ENCODE peak calls at places on chromosomes 12 and 14, in four cellular contexts. C is HepG2, N is GM12878, F is K562. B is an unnamed sample.

GRCh38 chr12:1993341-1993740 is 10.9 kb downstream of the DCP1B start:
- DNase-seq in N (no peak), C (peak), F (no peak), B (no peak)

GRCh38 chr12:48996794-48997718 is 2.1 kb downstream of the DDN start:
- DNase-seq in F (peak), N (no peak), C (peak), B (peak)

GRCh38 chr12:49092816-49093406 is 1.7 kb downstream of the DHH start:
- DNase-seq in C (no peak), N (no peak), F (peak), B (no peak)

GRCh38 chr12:51752490-51752889 is 96.0 kb downstream of the FIGNL2 start:
- DNase-seq in F (peak), N (no peak), C (no peak), B (no peak)

GRCh38 chr12:119096429-119097202 is 82.1 kb upstream of the HSPB8 start:
- DNase-seq in F (no peak), C (no peak), N (no peak), B (no peak)

GRCh38 chr12:115377230-115377629 is 693.3 kb upstream of the TBX3 start:
- DNase-seq in C (no peak), F (no peak), N (no peak), B (no peak)

GRCh38 chr12:10048531-10048930 is 18.0 kb downstream of the CLEC9A start:
- DNase-seq in F (no peak), N (no peak), C (no peak), B (no peak)

GRCh38 chr14:76175942-76176341 is 24.2 kb downstream of the GPATCH2L start:
- DNase-seq in C (no peak), N (no peak), F (no peak), B (no peak)

GRCh38 chr14:93084866-93085857 is 30.6 kb downstream of the ITPK1 start:
- DNase-seq in F (no peak), N (no peak), C (no peak), B (no peak)

GRCh38 chr14:65229431-65230286 is 127.3 kb upstream of the MAX start:
- DNase-seq in C (peak), N (no peak), F (peak), B (no peak)

GRCh38 chr14:71371711-71372396 is 464.6 kb downstream of the PCNX1 start:
- DNase-seq in F (peak), C (no peak), N (no peak), B (no peak)

GRCh38 chr12:66066071-66066928 is 64.2 kb downstream of the LLPH start:
- DNase-seq in N (peak), F (no peak), C (peak), B (no peak)

GRCh38 chr14:34872822-34873590 is 2.2 kb downstream of the BAZ1A start:
- DNase-seq in N (no peak), C (peak), F (no peak), B (no peak)

GRCh38 chr14:95265106-95266094 is 54.3 kb downstream of the CLMN start:
- DNase-seq in F (no peak), C (peak), N (peak), B (no peak)

GRCh38 chr12:91274886-91275285 is 92.3 kb upstream of the DCN start:
- DNase-seq in F (no peak), N (no peak), C (no peak), B (no peak)

GRCh38 chr12:67714648-67715047 is 66.1 kb downstream of the DYRK2 start:
- DNase-seq in N (no peak), C (no peak), F (no peak), B (no peak)

GRCh38 chr14:87966816-87967215 is 26.2 kb downstream of the GALC start:
- DNase-seq in F (no peak), N (no peak), C (no peak), B (no peak)

GRCh38 chr12:16150290-16150689 is 127.2 kb downstream of the SLC15A5 start:
- DNase-seq in N (no peak), F (no peak), C (no peak), B (no peak)

GRCh38 chr12:16148938-16149337 is 128.5 kb downstream of the SLC15A5 start:
- DNase-seq in F (no peak), C (no peak), N (no peak), B (no peak)

GRCh38 chr12:16155938-16156337 is 121.5 kb downstream of the SLC15A5 start:
- DNase-seq in N (no peak), F (no peak), C (no peak), B (no peak)

GRCh38 chr12:16158018-16158417 is 119.5 kb downstream of the SLC15A5 start:
- DNase-seq in F (no peak), N (no peak), C (no peak), B (no peak)

GRCh38 chr12:16153273-16153672 is 124.2 kb downstream of the SLC15A5 start:
- DNase-seq in F (no peak), C (no peak), N (no peak), B (no peak)
- TF ChIP-seq YY1 in F (no peak), C (no peak), N (no peak), B (no peak)

GRCh38 chr12:108729612-108730336 is 1.5 kb downstream of the CORO1C start:
- DNase-seq in N (no peak), C (peak), F (peak), B (no peak)
- TF ChIP-seq HDAC6 in N (no peak), C (no peak), F (no peak), B (no peak)

DNA sequence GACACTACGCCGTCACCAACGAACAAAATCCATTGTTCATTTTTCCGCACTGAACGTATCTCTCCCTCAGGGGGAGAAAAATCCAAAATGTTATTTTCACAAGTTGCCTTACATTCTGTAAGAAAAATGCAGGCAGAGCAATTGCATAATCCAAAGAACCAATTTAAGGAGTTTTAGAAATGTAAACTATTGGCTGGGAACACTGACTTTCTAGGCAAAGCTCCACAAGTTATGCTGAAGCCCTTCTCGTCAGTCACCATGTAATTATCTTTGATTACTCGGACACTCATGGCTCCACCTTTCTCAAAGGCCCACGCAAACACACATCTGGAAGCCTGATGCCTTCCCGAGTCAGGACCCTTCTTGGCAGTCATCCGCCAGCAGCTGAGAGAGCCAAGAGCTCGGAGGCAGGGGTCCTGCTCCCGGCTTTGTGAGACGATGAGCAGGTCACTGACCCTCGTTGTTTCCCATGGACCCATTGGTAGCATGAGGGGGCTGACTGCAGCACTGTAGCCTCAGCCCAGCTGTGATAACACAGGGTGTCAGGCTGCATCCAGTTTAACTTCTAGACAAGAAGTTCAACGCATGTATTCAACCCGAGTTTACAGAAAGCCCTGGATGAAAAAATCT is 202.2 kb downstream of the TMEM132D start:
- DNase-seq in C (no peak), N (no peak), F (no peak), B (no peak)
- TF ChIP-seq HDAC2 in C (no peak), N (no peak), F (no peak), B (no peak)

DNA sequence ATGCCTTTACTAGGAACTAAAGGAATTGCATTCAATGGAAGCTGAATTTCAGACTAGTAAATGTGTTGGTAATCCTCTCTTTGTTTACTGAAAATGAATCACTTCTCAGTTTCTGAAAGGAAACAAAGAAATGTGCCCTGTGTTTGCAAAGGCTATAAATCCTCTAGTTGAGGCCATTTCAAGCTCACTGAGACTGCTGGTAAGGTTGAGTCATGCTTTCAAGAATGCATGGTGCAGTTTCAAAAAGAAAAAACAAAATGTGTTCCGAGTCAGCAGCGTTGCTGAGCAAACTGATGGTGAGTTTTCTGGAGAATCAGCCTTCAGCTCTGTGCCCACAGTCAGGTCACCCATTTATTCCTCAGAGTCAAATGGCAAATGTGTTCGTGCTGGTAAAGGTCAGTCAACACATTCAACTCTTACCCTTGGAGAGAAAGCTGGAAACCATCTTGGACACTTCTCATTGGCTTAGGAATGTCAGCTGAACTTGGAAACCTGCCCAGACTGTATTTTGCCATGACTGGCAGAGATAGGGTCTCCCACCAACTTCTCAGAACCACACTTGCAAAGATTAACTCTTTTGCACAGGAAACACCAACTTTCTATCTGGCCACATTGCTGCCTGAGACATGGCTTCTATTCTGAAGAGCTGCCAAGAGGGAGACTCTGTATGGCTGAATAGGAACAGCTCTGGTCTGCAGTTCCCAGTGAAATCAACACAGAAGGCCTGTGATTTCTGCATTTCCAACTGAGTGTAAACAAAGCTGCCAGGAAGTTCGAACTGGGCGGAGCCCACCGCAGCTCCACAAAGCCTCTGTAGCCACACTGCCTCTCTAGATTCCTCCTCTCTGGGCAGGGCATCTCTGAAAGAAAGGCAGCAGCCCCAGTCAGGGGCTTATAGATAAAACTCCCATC is 484.4 kb downstream of the ATP23 start:
- DNase-seq in C (peak), F (no peak), N (peak), B (no peak)
- TF ChIP-seq YY1 in C (no peak), F (no peak), N (peak), B (peak)